ENCODE peak calls at places on chromosomes 11 and 22, in four cellular contexts. K is left ventricle myocardium superior; P is activated CD4-positive, alpha-beta T cell treated with anti-CD3 and anti-CD28 coated beads for 48 hours; D is D341Med. Q is an unnamed sample.

GRCh38 chr11:102420547-102420946 is 32.0 kb downstream of the TMEM123 start:
- DNase-seq in D (no peak), K (no peak), P (peak; percentile 54), Q (no peak)

GRCh38 chr11:127627629-127628462 is 627.3 kb upstream of the KIRREL3 start:
- DNase-seq in P (no peak), K (no peak), D (no peak), Q (no peak)

GRCh38 chr11:14320020-14320419 is 39.0 kb downstream of the RRAS2 start:
- DNase-seq in K (no peak), P (no peak), D (no peak), Q (peak; percentile 53)

GRCh38 chr11:14454861-14455632 is 44.6 kb downstream of the COPB1 start:
- DNase-seq in D (peak; percentile 29), K (no peak), P (no peak), Q (peak; percentile 49)

GRCh38 chr11:2815762-2816496 is 69.6 kb downstream of the CDKN1C start:
- DNase-seq in D (no peak), P (no peak), K (peak; percentile 27), Q (no peak)

GRCh38 chr11:43555811-43556210 is 124.7 kb upstream of the HSD17B12 start:
- DNase-seq in K (peak; percentile 34), D (no peak), P (no peak), Q (peak; percentile 32)

GRCh38 chr22:49618689-49618953 is 209.1 kb downstream of the BRD1 start:
- DNase-seq in K (peak; percentile 15), D (no peak), P (no peak), Q (no peak)

GRCh38 chr22:22710719-22711531 is 66.5 kb downstream of the GGTLC2 start:
- DNase-seq in D (peak; percentile 83), P (peak; percentile 83), K (peak; percentile 77), Q (peak; percentile 44)

GRCh38 chr22:45336971-45337431 is 27.3 kb downstream of the FAM118A start:
- DNase-seq in P (no peak), D (no peak), K (peak; percentile 92), Q (no peak)

GRCh38 chr11:95392644-95393043 is 161.6 kb upstream of the SESN3 start:
- DNase-seq in K (no peak), P (no peak), D (no peak), Q (no peak)

GRCh38 chr11:119907934-119908760 is 179.1 kb upstream of the NECTIN1 start:
- DNase-seq in K (no peak), P (no peak), D (peak; percentile 87), Q (no peak)

GRCh38 chr11:124830749-124831148 is 30.5 kb upstream of the MSANTD2 start:
- DNase-seq in D (no peak), K (no peak), P (no peak), Q (no peak)

GRCh38 chr11:128324051-128324481 is 263.3 kb downstream of the ETS1 start:
- DNase-seq in D (no peak), P (peak; percentile 71), K (no peak), Q (peak; percentile 56)

GRCh38 chr11:96200243-96200642 is 142.8 kb downstream of the MAML2 start:
- DNase-seq in P (no peak), K (no peak), D (no peak), Q (peak; percentile 92)

GRCh38 chr22:37739611-37740049 is 42.8 kb downstream of the TRIOBP start:
- DNase-seq in D (no peak), K (peak; percentile 64), P (no peak), Q (no peak)

GRCh38 chr22:26404851-26405357 is 24.2 kb upstream of the ASPHD2 start:
- DNase-seq in P (no peak), D (no peak), K (no peak), Q (no peak)